ENCODE peak calls at places on chromosomes 16 and 17, in eight cellular contexts. M is WTC11; T is NCI-H146; H is effector memory CD4-positive, alpha-beta T cell; C is NCI-H2081; N is HAP-1; P is activated CD4-positive, alpha-beta T cell treated with anti-CD3 and anti-CD28 coated beads, Interleukin-2, amount 50 U/mL, for 4 hours; E is type B pancreatic cell. A is an unnamed sample.
A peak's percentile ranks its signal among the peaks of the same experiment; 100 is the strongest.

GRCh38 chr16:30142672-30143346 is 19.8 kb upstream of the MAPK3 start:
- DNase-seq in H (no peak), N (no peak), C (no peak), E (no peak), P (no peak), M (no peak), T (no peak), A (no peak)

GRCh38 chr17:55290721-55291507 is 26.2 kb downstream of the HLF start:
- DNase-seq in M (no peak), T (no peak), N (no peak), H (no peak), E (no peak), P (no peak), C (no peak), A (no peak)

GRCh38 chr17:55273579-55274370 is 9.0 kb downstream of the HLF start:
- DNase-seq in M (no peak), H (no peak), P (no peak), T (no peak), C (no peak), N (no peak), E (no peak), A (no peak)

GRCh38 chr16:72856797-72857196 is 191.1 kb downstream of the ZFHX3 start:
- DNase-seq in E (no peak), H (no peak), P (no peak), C (peak; percentile 16), N (no peak), T (peak; percentile 51), M (peak; percentile 58), A (peak; percentile 27)

GRCh38 chr16:66746048-66746447 is 5.4 kb downstream of the DYNC1LI2 start:
- DNase-seq in C (no peak), M (no peak), H (no peak), N (no peak), P (no peak), T (no peak), E (no peak), A (no peak)

GRCh38 chr17:8087942-8088230 is 370 bp upstream of the ALOX12B start:
- DNase-seq in T (no peak), H (no peak), E (no peak), C (no peak), N (no peak), P (no peak), M (no peak), A (no peak)

GRCh38 chr16:11066231-11066870 is 122.0 kb downstream of the CLEC16A start:
- DNase-seq in P (no peak), M (no peak), T (no peak), C (no peak), H (no peak), N (no peak), E (no peak), A (no peak)

GRCh38 chr17:43825567-43825966 is 7.4 kb downstream of the MPP3 start:
- DNase-seq in P (no peak), E (no peak), C (no peak), N (no peak), H (no peak), T (no peak), M (no peak), A (no peak)

GRCh38 chr16:9050102-9050830 is 41.2 kb upstream of the HAPSTR1 start:
- DNase-seq in M (peak; percentile 84), T (no peak), P (no peak), N (no peak), C (no peak), E (no peak), H (no peak), A (no peak)

GRCh38 chr17:83053779-83054451 is 25.5 kb upstream of the METRNL start:
- DNase-seq in N (no peak), H (no peak), E (no peak), P (no peak), C (no peak), M (no peak), T (no peak), A (no peak)

GRCh38 chr17:32302860-32303649 is 37.4 kb downstream of the RHBDL3 start:
- DNase-seq in H (no peak), M (peak; percentile 79), P (no peak), E (no peak), N (peak; percentile 97), C (no peak), T (peak; percentile 34), A (no peak)

GRCh38 chr16:66856184-66856730 is 12.0 kb downstream of the CA7 start:
- DNase-seq in T (no peak), E (no peak), P (no peak), N (no peak), H (no peak), M (no peak), C (no peak), A (no peak)

GRCh38 chr17:44981221-44981968 is 13.3 kb upstream of the C1QL1 start:
- DNase-seq in H (no peak), C (no peak), N (no peak), E (no peak), P (no peak), T (peak; percentile 53), M (no peak), A (no peak)

GRCh38 chr16:87581867-87582220 is 20.5 kb upstream of the JPH3 start:
- DNase-seq in N (no peak), M (no peak), P (no peak), E (no peak), C (no peak), H (no peak), T (no peak), A (peak; percentile 92)

A was measured in COLO829.